ENCODE peak calls at places on chromosomes 5 and 9, in seven cellular contexts. One of them, this sample, is unnamed.

GRCh38 chr9:70679845-70680244 is 265.4 kb upstream of the KLF9 start:
- DNase-seq in A549: no peak
- DNase-seq in GM10248: no peak
- DNase-seq in fibroblast of mammary gland: peak; percentile 90
- DNase-seq in esophagus squamous epithelium: no peak
- DNase-seq in nephron progenitor cell: no peak
- DNase-seq in PC-3: no peak
- DNase-seq in this sample: peak; percentile 81

GRCh38 chr9:135757356-135757755 is 55.4 kb downstream of the KCNT1 start:
- DNase-seq in A549: no peak
- DNase-seq in PC-3: no peak
- DNase-seq in fibroblast of mammary gland: no peak
- DNase-seq in GM10248: no peak
- DNase-seq in esophagus squamous epithelium: no peak
- DNase-seq in nephron progenitor cell: no peak
- DNase-seq in this sample: no peak

GRCh38 chr5:61401726-61402125 is 69.7 kb downstream of the ZSWIM6 start:
- DNase-seq in GM10248: no peak
- DNase-seq in PC-3: peak; percentile 25
- DNase-seq in fibroblast of mammary gland: peak; percentile 60
- DNase-seq in A549: no peak
- DNase-seq in esophagus squamous epithelium: no peak
- DNase-seq in nephron progenitor cell: no peak
- DNase-seq in this sample: peak; percentile 51

GRCh38 chr9:137799630-137799983 is 78.0 kb upstream of the CACNA1B start:
- DNase-seq in A549: no peak
- DNase-seq in GM10248: no peak
- DNase-seq in esophagus squamous epithelium: no peak
- DNase-seq in PC-3: no peak
- DNase-seq in fibroblast of mammary gland: no peak
- DNase-seq in nephron progenitor cell: no peak
- DNase-seq in this sample: no peak

GRCh38 chr9:77084094-77084493 is 64.6 kb downstream of the FOXB2 start:
- DNase-seq in esophagus squamous epithelium: no peak
- DNase-seq in fibroblast of mammary gland: no peak
- DNase-seq in GM10248: no peak
- DNase-seq in PC-3: no peak
- DNase-seq in A549: no peak
- DNase-seq in nephron progenitor cell: no peak
- DNase-seq in this sample: no peak

GRCh38 chr9:128920381-128921058 is at the start of gene PHYHD1:
- DNase-seq in PC-3: peak; percentile 70
- DNase-seq in nephron progenitor cell: no peak
- DNase-seq in A549: no peak
- DNase-seq in fibroblast of mammary gland: peak; percentile 92
- DNase-seq in esophagus squamous epithelium: no peak
- DNase-seq in GM10248: no peak
- DNase-seq in this sample: peak; percentile 86

GRCh38 chr5:9313751-9314150 is 232.1 kb downstream of the SEMA5A start:
- DNase-seq in A549: no peak
- DNase-seq in PC-3: no peak
- DNase-seq in esophagus squamous epithelium: no peak
- DNase-seq in GM10248: no peak
- DNase-seq in nephron progenitor cell: no peak
- DNase-seq in fibroblast of mammary gland: no peak
- DNase-seq in this sample: peak; percentile 21

GRCh38 chr5:171521219-171521633 is 101.8 kb downstream of the FGF18 start:
- DNase-seq in PC-3: peak; percentile 95
- DNase-seq in A549: peak; percentile 89
- DNase-seq in fibroblast of mammary gland: peak; percentile 94
- DNase-seq in nephron progenitor cell: no peak
- DNase-seq in esophagus squamous epithelium: no peak
- DNase-seq in GM10248: no peak
- DNase-seq in this sample: peak; percentile 87

GRCh38 chr9:88746029-88746743 is 211.2 kb downstream of the NXNL2 start:
- DNase-seq in esophagus squamous epithelium: no peak
- DNase-seq in A549: no peak
- DNase-seq in PC-3: peak; percentile 70
- DNase-seq in GM10248: no peak
- DNase-seq in fibroblast of mammary gland: peak; percentile 97
- DNase-seq in nephron progenitor cell: no peak
- DNase-seq in this sample: peak; percentile 91

GRCh38 chr5:16812911-16813310 is 123.2 kb downstream of the MYO10 start:
- DNase-seq in PC-3: peak; percentile 99
- DNase-seq in fibroblast of mammary gland: peak; percentile 33
- DNase-seq in GM10248: no peak
- DNase-seq in nephron progenitor cell: no peak
- DNase-seq in esophagus squamous epithelium: no peak
- DNase-seq in A549: peak; percentile 79
- DNase-seq in this sample: peak; percentile 69

GRCh38 chr9:86713456-86713855 is 233.8 kb downstream of the GAS1 start:
- DNase-seq in GM10248: no peak
- DNase-seq in fibroblast of mammary gland: peak; percentile 82
- DNase-seq in A549: no peak
- DNase-seq in esophagus squamous epithelium: no peak
- DNase-seq in nephron progenitor cell: no peak
- DNase-seq in PC-3: peak; percentile 10
- DNase-seq in this sample: no peak

GRCh38 chr9:37528652-37529072 is 42.9 kb downstream of the POLR1E start:
- DNase-seq in esophagus squamous epithelium: no peak
- DNase-seq in GM10248: no peak
- DNase-seq in PC-3: no peak
- DNase-seq in nephron progenitor cell: no peak
- DNase-seq in fibroblast of mammary gland: peak; percentile 25
- DNase-seq in A549: no peak
- DNase-seq in this sample: no peak

GRCh38 chr5:127206320-127207113 is 84.1 kb upstream of the MEGF10 start:
- DNase-seq in A549: peak; percentile 59
- DNase-seq in fibroblast of mammary gland: peak; percentile 97
- DNase-seq in PC-3: peak; percentile 94
- DNase-seq in nephron progenitor cell: no peak
- DNase-seq in esophagus squamous epithelium: no peak
- DNase-seq in GM10248: no peak
- DNase-seq in this sample: peak; percentile 95

GRCh38 chr9:96567203-96567700 is 52.4 kb downstream of the CDC14B start:
- DNase-seq in PC-3: no peak
- DNase-seq in fibroblast of mammary gland: peak; percentile 28
- DNase-seq in A549: no peak
- DNase-seq in esophagus squamous epithelium: no peak
- DNase-seq in nephron progenitor cell: no peak
- DNase-seq in GM10248: peak; percentile 54
- DNase-seq in this sample: no peak

GRCh38 chr9:122580360-122580759 is 2.8 kb downstream of the OR1L8 start:
- DNase-seq in fibroblast of mammary gland: peak; percentile 61
- DNase-seq in GM10248: no peak
- DNase-seq in PC-3: peak; percentile 74
- DNase-seq in esophagus squamous epithelium: no peak
- DNase-seq in nephron progenitor cell: no peak
- DNase-seq in A549: peak; percentile 18
- DNase-seq in this sample: peak; percentile 61

GRCh38 chr9:23686257-23686656 is 139.8 kb downstream of the ELAVL2 start:
- DNase-seq in GM10248: no peak
- DNase-seq in fibroblast of mammary gland: no peak
- DNase-seq in nephron progenitor cell: no peak
- DNase-seq in esophagus squamous epithelium: no peak
- DNase-seq in A549: no peak
- DNase-seq in PC-3: peak; percentile 92
- DNase-seq in this sample: peak; percentile 74

GRCh38 chr9:131621551-131622321 is 76.4 kb downstream of the PRRT1B start:
- DNase-seq in A549: no peak
- DNase-seq in PC-3: no peak
- DNase-seq in nephron progenitor cell: no peak
- DNase-seq in esophagus squamous epithelium: no peak
- DNase-seq in fibroblast of mammary gland: no peak
- DNase-seq in GM10248: peak; percentile 71
- DNase-seq in this sample: no peak

GRCh38 chr9:98191615-98192502 is 578 bp downstream of the CORO2A start:
- DNase-seq in GM10248: no peak
- DNase-seq in fibroblast of mammary gland: no peak
- DNase-seq in nephron progenitor cell: peak; percentile 46
- DNase-seq in PC-3: peak; percentile 9
- DNase-seq in esophagus squamous epithelium: no peak
- DNase-seq in A549: no peak
- DNase-seq in this sample: peak; percentile 42

GRCh38 chr5:89878733-89879132 is 530.8 kb downstream of the CETN3 start:
- DNase-seq in fibroblast of mammary gland: no peak
- DNase-seq in GM10248: no peak
- DNase-seq in PC-3: no peak
- DNase-seq in nephron progenitor cell: no peak
- DNase-seq in esophagus squamous epithelium: no peak
- DNase-seq in A549: no peak
- DNase-seq in this sample: no peak

GRCh38 chr5:12095808-12096281 is 191.6 kb upstream of the CTNND2 start:
- DNase-seq in PC-3: peak; percentile 42
- DNase-seq in GM10248: no peak
- DNase-seq in A549: no peak
- DNase-seq in fibroblast of mammary gland: no peak
- DNase-seq in esophagus squamous epithelium: no peak
- DNase-seq in nephron progenitor cell: no peak
- DNase-seq in this sample: no peak

GRCh38 chr5:159416438-159416837 is 86.2 kb upstream of the IL12B start:
- DNase-seq in nephron progenitor cell: no peak
- DNase-seq in esophagus squamous epithelium: no peak
- DNase-seq in A549: no peak
- DNase-seq in GM10248: no peak
- DNase-seq in fibroblast of mammary gland: no peak
- DNase-seq in PC-3: no peak
- DNase-seq in this sample: no peak

GRCh38 chr5:159422371-159422770 is 92.1 kb upstream of the IL12B start:
- DNase-seq in fibroblast of mammary gland: peak; percentile 42
- DNase-seq in A549: no peak
- DNase-seq in esophagus squamous epithelium: no peak
- DNase-seq in PC-3: no peak
- DNase-seq in nephron progenitor cell: no peak
- DNase-seq in GM10248: no peak
- DNase-seq in this sample: peak; percentile 21

GRCh38 chr5:159417170-159417569 is 86.9 kb upstream of the IL12B start:
- DNase-seq in fibroblast of mammary gland: no peak
- DNase-seq in GM10248: no peak
- DNase-seq in nephron progenitor cell: no peak
- DNase-seq in esophagus squamous epithelium: no peak
- DNase-seq in A549: no peak
- DNase-seq in PC-3: no peak
- DNase-seq in this sample: no peak

GRCh38 chr5:159415301-159415937 is 85.1 kb upstream of the IL12B start:
- DNase-seq in fibroblast of mammary gland: peak; percentile 25
- DNase-seq in PC-3: no peak
- DNase-seq in A549: no peak
- DNase-seq in esophagus squamous epithelium: no peak
- DNase-seq in nephron progenitor cell: no peak
- DNase-seq in GM10248: no peak
- DNase-seq in this sample: no peak

DNA sequence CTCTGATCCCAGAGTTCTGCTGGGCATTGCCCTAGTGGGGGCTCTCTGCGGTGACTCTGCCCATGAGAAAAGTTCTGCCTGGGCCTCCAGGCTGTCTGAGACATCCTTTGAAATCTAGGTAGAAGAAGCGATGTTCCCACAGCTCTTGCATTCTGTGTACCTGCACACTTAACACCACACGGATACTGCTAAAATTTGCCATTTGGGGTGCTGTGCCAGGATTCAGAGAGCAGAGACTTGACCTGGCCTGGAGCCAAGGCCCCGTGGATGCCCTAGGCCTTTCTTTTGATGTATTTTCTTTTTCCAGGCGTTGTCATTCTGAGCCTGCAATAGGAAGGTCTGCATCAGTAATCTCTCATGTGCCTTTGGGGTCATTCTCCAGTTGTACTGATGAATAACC is 89.3 kb upstream of the IL12B start:
- DNase-seq in nephron progenitor cell: no peak
- DNase-seq in esophagus squamous epithelium: no peak
- DNase-seq in fibroblast of mammary gland: no peak
- DNase-seq in A549: peak; percentile 29
- DNase-seq in GM10248: no peak
- DNase-seq in PC-3: no peak
- DNase-seq in this sample: peak; percentile 65
- TF ChIP-seq CTCF in nephron progenitor cell: no peak
- TF ChIP-seq CTCF in esophagus squamous epithelium: no peak
- TF ChIP-seq CTCF in fibroblast of mammary gland: no peak
- TF ChIP-seq CTCF in A549: no peak
- TF ChIP-seq CTCF in GM10248: no peak
- TF ChIP-seq CTCF in PC-3: peak; percentile 19
- TF ChIP-seq CTCF in this sample: no peak

DNA sequence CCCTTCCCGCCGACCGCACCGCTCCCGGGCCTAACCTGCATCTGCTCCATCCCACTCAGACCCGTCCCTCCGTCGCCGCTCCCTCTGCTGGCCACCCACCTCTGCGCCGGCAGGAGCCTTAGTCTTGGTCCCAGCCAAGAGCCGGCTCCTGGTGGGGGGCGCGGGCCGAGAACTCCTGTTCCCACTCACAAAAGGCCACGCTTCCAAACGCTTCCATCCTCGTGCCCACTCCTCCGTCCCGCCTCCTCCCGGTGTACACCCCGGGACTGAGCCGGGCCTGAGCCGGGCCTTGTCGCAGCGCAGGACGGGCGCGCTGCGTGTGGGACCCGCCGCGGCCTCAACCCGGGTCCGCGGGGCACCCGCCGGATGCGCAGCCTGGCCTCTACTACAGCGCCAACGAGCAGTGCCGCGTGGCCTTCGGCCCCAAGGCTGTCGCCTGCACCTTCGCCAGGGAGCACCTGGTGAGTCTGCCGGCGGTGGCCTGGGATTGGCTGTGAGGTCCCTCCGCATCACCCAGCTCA is 7.5 kb downstream of the ADAMTS13 start:
- DNase-seq in nephron progenitor cell: peak; percentile 79
- DNase-seq in esophagus squamous epithelium: no peak
- DNase-seq in A549: peak; percentile 88
- DNase-seq in GM10248: peak; percentile 63
- DNase-seq in PC-3: no peak
- DNase-seq in fibroblast of mammary gland: no peak
- DNase-seq in this sample: no peak
- TF ChIP-seq CTCF in nephron progenitor cell: peak; percentile 28
- TF ChIP-seq CTCF in esophagus squamous epithelium: peak; percentile 11
- TF ChIP-seq CTCF in A549: peak; percentile 19
- TF ChIP-seq CTCF in GM10248: peak; percentile 48
- TF ChIP-seq CTCF in PC-3: peak; percentile 13
- TF ChIP-seq CTCF in fibroblast of mammary gland: peak; percentile 23
- TF ChIP-seq CTCF in this sample: no peak

GRCh38 chr9:118631956-118632355 is 737.3 kb downstream of the BRINP1 start:
- DNase-seq in nephron progenitor cell: no peak
- DNase-seq in A549: no peak
- DNase-seq in PC-3: no peak
- DNase-seq in GM10248: no peak
- DNase-seq in esophagus squamous epithelium: no peak
- DNase-seq in fibroblast of mammary gland: no peak
- DNase-seq in this sample: no peak
- TF ChIP-seq CTCF in nephron progenitor cell: no peak
- TF ChIP-seq CTCF in A549: no peak
- TF ChIP-seq CTCF in PC-3: no peak
- TF ChIP-seq CTCF in GM10248: no peak
- TF ChIP-seq CTCF in esophagus squamous epithelium: no peak
- TF ChIP-seq CTCF in fibroblast of mammary gland: no peak
- TF ChIP-seq CTCF in this sample: no peak

GRCh38 chr5:122774861-122775712 is at the start of gene SNX2:
- DNase-seq in fibroblast of mammary gland: peak; percentile 78
- DNase-seq in A549: peak; percentile 59
- DNase-seq in nephron progenitor cell: peak; percentile 97
- DNase-seq in GM10248: peak; percentile 92
- DNase-seq in PC-3: peak; percentile 85
- DNase-seq in esophagus squamous epithelium: peak; percentile 60
- DNase-seq in this sample: peak; percentile 92
- TF ChIP-seq CTCF in fibroblast of mammary gland: no peak
- TF ChIP-seq CTCF in A549: no peak
- TF ChIP-seq CTCF in nephron progenitor cell: peak; percentile 10
- TF ChIP-seq CTCF in GM10248: no peak
- TF ChIP-seq CTCF in PC-3: peak; percentile 22
- TF ChIP-seq CTCF in esophagus squamous epithelium: peak; percentile 10
- TF ChIP-seq CTCF in this sample: peak; percentile 32

This sample was measured in MCF 10A.